ENCODE peak calls at places on chromosomes 5 and 9, in eight cellular contexts. One of them, this sample, is unnamed.
A peak's percentile ranks its signal among the peaks of the same experiment; 100 is the strongest.

GRCh38 chr9:530681-531080 is 310.8 kb upstream of the DMRT1 start:
- DNase-seq in activated CD8-positive, alpha-beta memory T cell treated with anti-CD3 and anti-CD28 coated beads for 48 hours: no peak
- DNase-seq in naive thymus-derived CD8-positive, alpha-beta T cell: no peak
- DNase-seq in neural crest cell: no peak
- DNase-seq in HT1080: peak; percentile 9
- DNase-seq in CD8-positive, alpha-beta memory T cell: no peak
- DNase-seq in PC-3: peak; percentile 60
- DNase-seq in Ammon's horn: peak; percentile 57
- DNase-seq in this sample: peak; percentile 81

GRCh38 chr5:66454186-66455078 is 141.8 kb upstream of the MAST4 start:
- DNase-seq in naive thymus-derived CD8-positive, alpha-beta T cell: no peak
- DNase-seq in neural crest cell: no peak
- DNase-seq in CD8-positive, alpha-beta memory T cell: no peak
- DNase-seq in HT1080: peak; percentile 35
- DNase-seq in Ammon's horn: no peak
- DNase-seq in PC-3: no peak
- DNase-seq in activated CD8-positive, alpha-beta memory T cell treated with anti-CD3 and anti-CD28 coated beads for 48 hours: no peak
- DNase-seq in this sample: peak; percentile 51

GRCh38 chr5:96934291-96934694 is 1.6 kb upstream of the LNPEP start:
- DNase-seq in naive thymus-derived CD8-positive, alpha-beta T cell: no peak
- DNase-seq in Ammon's horn: no peak
- DNase-seq in CD8-positive, alpha-beta memory T cell: no peak
- DNase-seq in activated CD8-positive, alpha-beta memory T cell treated with anti-CD3 and anti-CD28 coated beads for 48 hours: no peak
- DNase-seq in PC-3: no peak
- DNase-seq in neural crest cell: peak; percentile 4
- DNase-seq in HT1080: no peak
- DNase-seq in this sample: peak; percentile 47

GRCh38 chr5:130995254-130995515 is 169.9 kb downstream of the HINT1 start:
- DNase-seq in Ammon's horn: no peak
- DNase-seq in naive thymus-derived CD8-positive, alpha-beta T cell: no peak
- DNase-seq in CD8-positive, alpha-beta memory T cell: no peak
- DNase-seq in neural crest cell: no peak
- DNase-seq in activated CD8-positive, alpha-beta memory T cell treated with anti-CD3 and anti-CD28 coated beads for 48 hours: no peak
- DNase-seq in PC-3: no peak
- DNase-seq in HT1080: no peak
- DNase-seq in this sample: no peak

GRCh38 chr5:132467292-132467984 is 23.1 kb downstream of the IRF1 start:
- DNase-seq in Ammon's horn: peak; percentile 43
- DNase-seq in PC-3: no peak
- DNase-seq in HT1080: no peak
- DNase-seq in activated CD8-positive, alpha-beta memory T cell treated with anti-CD3 and anti-CD28 coated beads for 48 hours: no peak
- DNase-seq in CD8-positive, alpha-beta memory T cell: no peak
- DNase-seq in neural crest cell: no peak
- DNase-seq in naive thymus-derived CD8-positive, alpha-beta T cell: no peak
- DNase-seq in this sample: no peak

GRCh38 chr5:148697177-148697820 is 43.0 kb upstream of the HTR4 start:
- DNase-seq in HT1080: peak; percentile 81
- DNase-seq in naive thymus-derived CD8-positive, alpha-beta T cell: no peak
- DNase-seq in Ammon's horn: peak; percentile 36
- DNase-seq in PC-3: peak; percentile 87
- DNase-seq in CD8-positive, alpha-beta memory T cell: no peak
- DNase-seq in neural crest cell: no peak
- DNase-seq in activated CD8-positive, alpha-beta memory T cell treated with anti-CD3 and anti-CD28 coated beads for 48 hours: no peak
- DNase-seq in this sample: peak; percentile 74

GRCh38 chr5:33894566-33894965 is 2.8 kb upstream of the ADAMTS12 start:
- DNase-seq in activated CD8-positive, alpha-beta memory T cell treated with anti-CD3 and anti-CD28 coated beads for 48 hours: no peak
- DNase-seq in neural crest cell: no peak
- DNase-seq in Ammon's horn: no peak
- DNase-seq in PC-3: peak; percentile 89
- DNase-seq in HT1080: peak; percentile 79
- DNase-seq in CD8-positive, alpha-beta memory T cell: no peak
- DNase-seq in naive thymus-derived CD8-positive, alpha-beta T cell: no peak
- DNase-seq in this sample: peak; percentile 54

GRCh38 chr5:31864015-31864414 is 225.1 kb downstream of the PDZD2 start:
- DNase-seq in naive thymus-derived CD8-positive, alpha-beta T cell: no peak
- DNase-seq in neural crest cell: no peak
- DNase-seq in HT1080: no peak
- DNase-seq in PC-3: no peak
- DNase-seq in Ammon's horn: no peak
- DNase-seq in CD8-positive, alpha-beta memory T cell: no peak
- DNase-seq in activated CD8-positive, alpha-beta memory T cell treated with anti-CD3 and anti-CD28 coated beads for 48 hours: no peak
- DNase-seq in this sample: no peak

GRCh38 chr5:178123987-178124925 is 6.6 kb upstream of the RMND5B start:
- DNase-seq in neural crest cell: no peak
- DNase-seq in activated CD8-positive, alpha-beta memory T cell treated with anti-CD3 and anti-CD28 coated beads for 48 hours: no peak
- DNase-seq in HT1080: no peak
- DNase-seq in naive thymus-derived CD8-positive, alpha-beta T cell: no peak
- DNase-seq in CD8-positive, alpha-beta memory T cell: peak; percentile 23
- DNase-seq in PC-3: peak; percentile 81
- DNase-seq in Ammon's horn: no peak
- DNase-seq in this sample: no peak

GRCh38 chr5:78260771-78261170 is 33.7 kb downstream of the AP3B1 start:
- DNase-seq in HT1080: no peak
- DNase-seq in CD8-positive, alpha-beta memory T cell: no peak
- DNase-seq in PC-3: no peak
- DNase-seq in activated CD8-positive, alpha-beta memory T cell treated with anti-CD3 and anti-CD28 coated beads for 48 hours: no peak
- DNase-seq in neural crest cell: no peak
- DNase-seq in Ammon's horn: no peak
- DNase-seq in naive thymus-derived CD8-positive, alpha-beta T cell: no peak
- DNase-seq in this sample: no peak

GRCh38 chr5:163963881-163964280 is 458.5 kb downstream of the MAT2B start:
- DNase-seq in HT1080: peak; percentile 56
- DNase-seq in naive thymus-derived CD8-positive, alpha-beta T cell: no peak
- DNase-seq in neural crest cell: no peak
- DNase-seq in CD8-positive, alpha-beta memory T cell: no peak
- DNase-seq in Ammon's horn: no peak
- DNase-seq in activated CD8-positive, alpha-beta memory T cell treated with anti-CD3 and anti-CD28 coated beads for 48 hours: no peak
- DNase-seq in PC-3: no peak
- DNase-seq in this sample: no peak

GRCh38 chr5:81156732-81157131 is 76.4 kb upstream of the CKMT2 start:
- DNase-seq in CD8-positive, alpha-beta memory T cell: no peak
- DNase-seq in Ammon's horn: no peak
- DNase-seq in HT1080: no peak
- DNase-seq in PC-3: no peak
- DNase-seq in neural crest cell: no peak
- DNase-seq in activated CD8-positive, alpha-beta memory T cell treated with anti-CD3 and anti-CD28 coated beads for 48 hours: no peak
- DNase-seq in naive thymus-derived CD8-positive, alpha-beta T cell: no peak
- DNase-seq in this sample: no peak

GRCh38 chr9:120571443-120572257 is 8.3 kb downstream of the CDK5RAP2 start:
- DNase-seq in Ammon's horn: peak; percentile 87
- DNase-seq in neural crest cell: no peak
- DNase-seq in PC-3: no peak
- DNase-seq in HT1080: no peak
- DNase-seq in CD8-positive, alpha-beta memory T cell: no peak
- DNase-seq in activated CD8-positive, alpha-beta memory T cell treated with anti-CD3 and anti-CD28 coated beads for 48 hours: no peak
- DNase-seq in naive thymus-derived CD8-positive, alpha-beta T cell: no peak
- DNase-seq in this sample: peak; percentile 28

GRCh38 chr5:143547342-143547741 is 143.9 kb upstream of the NR3C1 start:
- DNase-seq in naive thymus-derived CD8-positive, alpha-beta T cell: no peak
- DNase-seq in HT1080: no peak
- DNase-seq in activated CD8-positive, alpha-beta memory T cell treated with anti-CD3 and anti-CD28 coated beads for 48 hours: no peak
- DNase-seq in CD8-positive, alpha-beta memory T cell: no peak
- DNase-seq in neural crest cell: no peak
- DNase-seq in Ammon's horn: no peak
- DNase-seq in PC-3: no peak
- DNase-seq in this sample: no peak

GRCh38 chr5:98187945-98188344 is 585.5 kb upstream of the RGMB start:
- DNase-seq in PC-3: peak; percentile 55
- DNase-seq in Ammon's horn: no peak
- DNase-seq in HT1080: peak; percentile 7
- DNase-seq in neural crest cell: no peak
- DNase-seq in CD8-positive, alpha-beta memory T cell: no peak
- DNase-seq in naive thymus-derived CD8-positive, alpha-beta T cell: no peak
- DNase-seq in activated CD8-positive, alpha-beta memory T cell treated with anti-CD3 and anti-CD28 coated beads for 48 hours: no peak
- DNase-seq in this sample: no peak

GRCh38 chr5:143204474-143205246 is 198.8 kb downstream of the NR3C1 start:
- DNase-seq in neural crest cell: no peak
- DNase-seq in HT1080: no peak
- DNase-seq in CD8-positive, alpha-beta memory T cell: no peak
- DNase-seq in naive thymus-derived CD8-positive, alpha-beta T cell: no peak
- DNase-seq in PC-3: no peak
- DNase-seq in activated CD8-positive, alpha-beta memory T cell treated with anti-CD3 and anti-CD28 coated beads for 48 hours: no peak
- DNase-seq in Ammon's horn: no peak
- DNase-seq in this sample: peak; percentile 48

GRCh38 chr5:134592141-134592746 is 40.4 kb downstream of the SAR1B start:
- DNase-seq in PC-3: peak; percentile 81
- DNase-seq in HT1080: peak; percentile 53
- DNase-seq in naive thymus-derived CD8-positive, alpha-beta T cell: no peak
- DNase-seq in Ammon's horn: no peak
- DNase-seq in activated CD8-positive, alpha-beta memory T cell treated with anti-CD3 and anti-CD28 coated beads for 48 hours: no peak
- DNase-seq in neural crest cell: no peak
- DNase-seq in CD8-positive, alpha-beta memory T cell: no peak
- DNase-seq in this sample: no peak

GRCh38 chr5:142015781-142016533 is 3.1 kb upstream of the GNPDA1 start:
- DNase-seq in neural crest cell: no peak
- DNase-seq in Ammon's horn: peak; percentile 67
- DNase-seq in activated CD8-positive, alpha-beta memory T cell treated with anti-CD3 and anti-CD28 coated beads for 48 hours: no peak
- DNase-seq in CD8-positive, alpha-beta memory T cell: peak; percentile 58
- DNase-seq in HT1080: peak; percentile 93
- DNase-seq in naive thymus-derived CD8-positive, alpha-beta T cell: peak; percentile 66
- DNase-seq in PC-3: peak; percentile 72
- DNase-seq in this sample: peak; percentile 59

GRCh38 chr5:137344723-137345322 is 154.3 kb downstream of the SPOCK1 start:
- DNase-seq in neural crest cell: peak; percentile 57
- DNase-seq in HT1080: peak; percentile 39
- DNase-seq in CD8-positive, alpha-beta memory T cell: no peak
- DNase-seq in PC-3: peak; percentile 76
- DNase-seq in Ammon's horn: no peak
- DNase-seq in activated CD8-positive, alpha-beta memory T cell treated with anti-CD3 and anti-CD28 coated beads for 48 hours: peak; percentile 3
- DNase-seq in naive thymus-derived CD8-positive, alpha-beta T cell: no peak
- DNase-seq in this sample: peak; percentile 67

GRCh38 chr5:106860398-106861044 is 810.2 kb downstream of the EFNA5 start:
- DNase-seq in HT1080: no peak
- DNase-seq in neural crest cell: no peak
- DNase-seq in activated CD8-positive, alpha-beta memory T cell treated with anti-CD3 and anti-CD28 coated beads for 48 hours: no peak
- DNase-seq in PC-3: no peak
- DNase-seq in Ammon's horn: no peak
- DNase-seq in CD8-positive, alpha-beta memory T cell: no peak
- DNase-seq in naive thymus-derived CD8-positive, alpha-beta T cell: no peak
- DNase-seq in this sample: no peak

GRCh38 chr5:91016322-91016721 is 366.8 kb downstream of the ARRDC3 start:
- DNase-seq in PC-3: no peak
- DNase-seq in naive thymus-derived CD8-positive, alpha-beta T cell: no peak
- DNase-seq in CD8-positive, alpha-beta memory T cell: no peak
- DNase-seq in neural crest cell: no peak
- DNase-seq in HT1080: no peak
- DNase-seq in activated CD8-positive, alpha-beta memory T cell treated with anti-CD3 and anti-CD28 coated beads for 48 hours: no peak
- DNase-seq in Ammon's horn: no peak
- DNase-seq in this sample: no peak

GRCh38 chr9:89122944-89123343 is 55.7 kb downstream of the SHC3 start:
- DNase-seq in PC-3: no peak
- DNase-seq in Ammon's horn: no peak
- DNase-seq in HT1080: no peak
- DNase-seq in naive thymus-derived CD8-positive, alpha-beta T cell: no peak
- DNase-seq in activated CD8-positive, alpha-beta memory T cell treated with anti-CD3 and anti-CD28 coated beads for 48 hours: no peak
- DNase-seq in neural crest cell: no peak
- DNase-seq in CD8-positive, alpha-beta memory T cell: no peak
- DNase-seq in this sample: no peak

GRCh38 chr5:116771466-116772151 is 197.0 kb upstream of the SEMA6A start:
- DNase-seq in Ammon's horn: peak; percentile 35
- DNase-seq in neural crest cell: no peak
- DNase-seq in naive thymus-derived CD8-positive, alpha-beta T cell: no peak
- DNase-seq in activated CD8-positive, alpha-beta memory T cell treated with anti-CD3 and anti-CD28 coated beads for 48 hours: no peak
- DNase-seq in HT1080: peak; percentile 71
- DNase-seq in CD8-positive, alpha-beta memory T cell: no peak
- DNase-seq in PC-3: no peak
- DNase-seq in this sample: no peak

GRCh38 chr5:23139338-23140171 is 286.4 kb upstream of the CDH12 start:
- DNase-seq in neural crest cell: no peak
- DNase-seq in naive thymus-derived CD8-positive, alpha-beta T cell: no peak
- DNase-seq in PC-3: peak; percentile 56
- DNase-seq in activated CD8-positive, alpha-beta memory T cell treated with anti-CD3 and anti-CD28 coated beads for 48 hours: no peak
- DNase-seq in HT1080: peak; percentile 29
- DNase-seq in Ammon's horn: peak; percentile 5
- DNase-seq in CD8-positive, alpha-beta memory T cell: no peak
- DNase-seq in this sample: no peak